ENCODE peak calls at places on chromosomes 3 and 15, in ten cellular contexts. H, D, K, Q, R, J, U, G, W and L are unnamed samples.

GRCh38 chr15:36905908-36906307 is 194.4 kb downstream of the MEIS2 start:
- DNase-seq in H (peak), D (no peak), K (no peak), Q (no peak), R (no peak), J (no peak), U (no peak), G (no peak), W (no peak), L (no peak)

GRCh38 chr3:140931016-140931454 is 10.6 kb upstream of the SLC25A36 start:
- DNase-seq in H (no peak), D (no peak), K (no peak), Q (no peak), R (no peak), J (no peak), U (no peak), G (no peak), W (no peak), L (no peak)

GRCh38 chr3:7205535-7206331 is 344.8 kb downstream of the GRM7 start:
- DNase-seq in H (no peak), D (no peak), K (no peak), Q (no peak), R (no peak), J (no peak), U (no peak), G (no peak), W (no peak), L (no peak)

GRCh38 chr3:69998759-69999158 is 774 bp upstream of the SAMMSON start:
- DNase-seq in H (no peak), D (no peak), K (no peak), Q (no peak), R (no peak), J (no peak), U (peak), G (no peak), W (no peak), L (no peak)

GRCh38 chr15:52415628-52416027 is 113.1 kb downstream of the MYO5A start:
- DNase-seq in H (no peak), D (no peak), K (no peak), Q (no peak), R (no peak), J (no peak), U (no peak), G (no peak), W (no peak), L (no peak)

GRCh38 chr15:92809880-92810361 is 90.2 kb upstream of the CHD2 start:
- DNase-seq in H (peak), D (no peak), K (peak), Q (peak), R (no peak), J (peak), U (no peak), G (peak), W (no peak), L (no peak)

GRCh38 chr15:76964157-76964556 is 30.8 kb upstream of the PSTPIP1 start:
- DNase-seq in H (peak), D (no peak), K (no peak), Q (no peak), R (no peak), J (no peak), U (no peak), G (no peak), W (no peak), L (no peak)

GRCh38 chr3:115469649-115470048 is 153.7 kb upstream of the GAP43 start:
- DNase-seq in H (no peak), D (no peak), K (peak), Q (no peak), R (no peak), J (no peak), U (no peak), G (no peak), W (no peak), L (no peak)

GRCh38 chr3:141561426-141562034 is 74.7 kb downstream of the RASA2 start:
- DNase-seq in H (peak), D (peak), K (peak), Q (no peak), R (peak), J (no peak), U (no peak), G (peak), W (no peak), L (no peak)

GRCh38 chr3:153599685-153600084 is 437.7 kb downstream of the RAP2B start:
- DNase-seq in H (peak), D (peak), K (no peak), Q (peak), R (no peak), J (no peak), U (peak), G (no peak), W (no peak), L (no peak)

GRCh38 chr3:70989174-70989573 is 594.4 kb downstream of the FOXP1 start:
- DNase-seq in H (peak), D (no peak), K (no peak), Q (no peak), R (no peak), J (no peak), U (no peak), G (no peak), W (no peak), L (no peak)

GRCh38 chr15:39131605-39132004 is 449.3 kb upstream of the THBS1 start:
- DNase-seq in H (peak), D (no peak), K (no peak), Q (no peak), R (no peak), J (no peak), U (no peak), G (no peak), W (no peak), L (no peak)

GRCh38 chr3:22959593-22959992 is 243.5 kb upstream of the UBE2E2 start:
- DNase-seq in H (no peak), D (no peak), K (no peak), Q (no peak), R (no peak), J (no peak), U (no peak), G (no peak), W (no peak), L (no peak)

GRCh38 chr3:58293516-58293915 is 12.5 kb upstream of the RPP14 start:
- DNase-seq in H (no peak), D (no peak), K (no peak), Q (no peak), R (no peak), J (no peak), U (no peak), G (no peak), W (no peak), L (no peak)

GRCh38 chr3:155995525-155996370 is 124.6 kb upstream of the KCNAB1 start:
- DNase-seq in H (peak), D (peak), K (peak), Q (no peak), R (no peak), J (no peak), U (no peak), G (no peak), W (no peak), L (no peak)

GRCh38 chr3:53794597-53794996 is 51.6 kb downstream of the CHDH start:
- DNase-seq in H (peak), D (no peak), K (no peak), Q (no peak), R (no peak), J (no peak), U (no peak), G (no peak), W (no peak), L (no peak)

GRCh38 chr15:58269455-58270414 is 131.6 kb downstream of the AQP9 start:
- DNase-seq in H (peak), D (peak), K (peak), Q (peak), R (no peak), J (no peak), U (no peak), G (no peak), W (no peak), L (no peak)
- TF ChIP-seq POLR2A in H (no peak), D (no peak), K (no peak), Q (no peak), R (no peak), J (no peak), U (no peak), G (no peak), W (no peak), L (no peak)

GRCh38 chr3:98764692-98765002 is 1.5 kb downstream of the ST3GAL6 start:
- DNase-seq in H (no peak), D (no peak), K (no peak), Q (no peak), R (no peak), J (no peak), U (no peak), G (no peak), W (no peak), L (no peak)

GRCh38 chr3:98761656-98762229 is 1.4 kb upstream of the ST3GAL6 start:
- DNase-seq in H (no peak), D (no peak), K (peak), Q (no peak), R (no peak), J (no peak), U (no peak), G (no peak), W (no peak), L (no peak)

GRCh38 chr3:98765721-98766120 is 2.6 kb downstream of the ST3GAL6 start:
- DNase-seq in H (no peak), D (no peak), K (no peak), Q (no peak), R (no peak), J (no peak), U (no peak), G (no peak), W (no peak), L (no peak)

GRCh38 chr3:98763814-98764691 is 913 bp downstream of the ST3GAL6 start:
- DNase-seq in H (no peak), D (no peak), K (peak), Q (no peak), R (no peak), J (no peak), U (no peak), G (no peak), W (no peak), L (no peak)

GRCh38 chr3:98763076-98763475 is at the start of gene ST3GAL6:
- DNase-seq in H (peak), D (no peak), K (peak), Q (peak), R (peak), J (peak), U (no peak), G (no peak), W (no peak), L (no peak)
- TF ChIP-seq POLR2A in H (no peak), D (no peak), K (peak), Q (no peak), R (no peak), J (no peak), U (no peak), G (no peak), W (no peak), L (no peak)

DNA sequence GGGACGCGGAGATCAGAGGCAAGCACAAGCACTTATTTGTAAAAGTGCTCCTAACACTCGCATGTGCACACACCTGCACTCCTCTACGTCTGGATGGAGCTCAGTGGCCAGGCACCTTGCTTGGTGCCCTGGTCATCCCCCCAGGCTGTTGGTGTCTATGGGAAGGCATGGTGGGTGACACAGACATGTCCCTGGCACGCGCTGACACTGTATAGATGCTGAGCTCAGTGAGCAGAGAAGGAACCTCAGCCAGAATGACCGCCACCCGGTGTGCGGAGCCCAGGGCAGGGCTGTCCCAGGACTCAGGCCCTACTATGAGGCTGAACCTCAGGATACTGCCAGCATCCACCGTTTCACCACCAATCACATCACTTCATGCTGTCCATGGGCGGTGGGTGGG is 64.5 kb downstream of the NIPA2 start:
- DNase-seq in H (no peak), D (no peak), K (no peak), Q (no peak), R (no peak), J (no peak), U (no peak), G (no peak), W (no peak), L (no peak)
- TF ChIP-seq POLR2A in H (no peak), D (no peak), K (no peak), Q (no peak), R (no peak), J (no peak), U (no peak), G (no peak), W (no peak), L (no peak)

GRCh38 chr15:78872972-78873795 is 494 bp downstream of the MORF4L1 start:
- DNase-seq in H (peak), D (peak), K (peak), Q (peak), R (peak), J (peak), U (peak), G (peak), W (peak), L (peak)
- TF ChIP-seq POLR2A in H (peak), D (no peak), K (peak), Q (peak), R (no peak), J (peak), U (no peak), G (peak), W (peak), L (peak)

GRCh38 chr3:172140499-172141391 is 101.4 kb downstream of the FNDC3B start:
- DNase-seq in H (peak), D (no peak), K (peak), Q (peak), R (no peak), J (peak), U (no peak), G (no peak), W (no peak), L (no peak)
- TF ChIP-seq POLR2A in H (no peak), D (no peak), K (no peak), Q (no peak), R (no peak), J (no peak), U (no peak), G (no peak), W (no peak), L (no peak)

GRCh38 chr15:54962637-54963036 is 234.1 kb downstream of the RSL24D1 start:
- DNase-seq in H (no peak), D (no peak), K (no peak), Q (no peak), R (no peak), J (no peak), U (no peak), G (no peak), W (no peak), L (no peak)

DNA sequence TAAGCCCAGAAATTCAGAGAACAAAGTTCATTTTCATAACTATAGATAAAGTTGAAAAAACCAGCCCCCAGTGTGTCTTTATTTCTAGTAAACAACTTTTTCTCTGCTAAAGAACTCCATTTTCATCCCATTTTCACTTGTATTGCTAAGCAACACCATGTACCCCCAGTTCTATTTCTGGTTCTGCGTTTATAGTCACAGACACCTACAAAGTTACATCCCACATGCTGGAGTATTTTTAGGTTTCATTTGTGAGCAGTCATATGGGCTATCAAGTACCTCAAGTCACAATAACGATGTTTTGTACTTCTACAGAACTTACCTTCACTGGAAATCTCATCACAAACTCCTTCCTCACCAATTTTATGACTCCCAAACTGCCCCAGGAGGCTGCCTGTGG is 236.5 kb downstream of the RSL24D1 start:
- DNase-seq in H (no peak), D (no peak), K (no peak), Q (no peak), R (no peak), J (no peak), U (no peak), G (no peak), W (no peak), L (no peak)
- TF ChIP-seq POLR2A in H (no peak), D (no peak), K (no peak), Q (no peak), R (no peak), J (no peak), U (no peak), G (no peak), W (no peak), L (no peak)